ENCODE peak calls at places on chromosomes 12 and 14, in six cellular contexts. I is brain microvascular endothelial cell, S is PC-9, L is body of pancreas, B is fibroblast of lung, Q is lung. H is an unnamed sample. For H3K27me3, the result is how much of the 10 kb centered on the place peaks cover.

GRCh38 chr14:102898776-102899515 is 23.5 kb upstream of the AMN start:
- DNase-seq in Q (no peak), I (no peak), B (no peak), S (no peak), L (no peak), H (no peak)

GRCh38 chr14:94681300-94682060 is 69.3 kb downstream of the SERPINA3 start:
- DNase-seq in Q (no peak), L (peak), S (no peak), B (peak), I (peak), H (no peak)

GRCh38 chr12:23464241-23464812 is 485.1 kb downstream of the SOX5 start:
- DNase-seq in I (no peak), Q (no peak), L (no peak), B (no peak), S (no peak), H (no peak)

GRCh38 chr12:54701940-54702592 is 53.9 kb upstream of the DCD start:
- DNase-seq in B (peak), Q (no peak), L (no peak), I (peak), S (no peak), H (no peak)

GRCh38 chr12:89493650-89494302 is 30.8 kb downstream of the GALNT4 start:
- DNase-seq in I (no peak), B (no peak), Q (no peak), L (no peak), S (no peak), H (no peak)

GRCh38 chr14:59046746-59047145 is 141.7 kb upstream of the DAAM1 start:
- DNase-seq in I (no peak), B (peak), S (no peak), Q (no peak), L (no peak), H (peak)

GRCh38 chr12:90203556-90203955 is 494.9 kb upstream of the ATP2B1 start:
- DNase-seq in L (no peak), B (no peak), S (no peak), Q (no peak), I (no peak), H (no peak)

GRCh38 chr14:39217214-39217879 is 16.4 kb upstream of the MIA2 start:
- DNase-seq in B (no peak), I (no peak), Q (no peak), S (no peak), L (no peak), H (no peak)

GRCh38 chr14:70023871-70024270 is 144.7 kb downstream of the SMOC1 start:
- DNase-seq in I (no peak), L (no peak), Q (no peak), S (no peak), B (no peak), H (no peak)

GRCh38 chr14:80381964-80382363 is 170.7 kb upstream of the DIO2 start:
- DNase-seq in B (no peak), I (no peak), L (no peak), Q (no peak), S (no peak), H (no peak)

GRCh38 chr12:65168606-65169310 is 625 bp upstream of the LEMD3 start:
- DNase-seq in I (no peak), L (no peak), B (no peak), S (no peak), Q (no peak), H (no peak)

GRCh38 chr14:70879448-70879847 is 27.8 kb upstream of the PCNX1 start:
- DNase-seq in L (no peak), S (no peak), Q (no peak), B (no peak), I (no peak), H (no peak)

GRCh38 chr12:57384512-57384911 is 46.3 kb downstream of the R3HDM2 start:
- DNase-seq in I (no peak), B (no peak), Q (no peak), L (no peak), S (no peak), H (no peak)

GRCh38 chr12:42704810-42705401 is 115.4 kb upstream of the PRICKLE1 start:
- DNase-seq in I (no peak), B (no peak), Q (no peak), L (no peak), S (no peak), H (no peak)

GRCh38 chr12:123119808-123120207 is 31.1 kb downstream of the PITPNM2 start:
- DNase-seq in Q (no peak), I (no peak), L (no peak), B (no peak), S (no peak), H (no peak)

GRCh38 chr14:76951149-76951548 is 77.4 kb downstream of the IRF2BPL start:
- DNase-seq in L (no peak), S (no peak), Q (no peak), B (peak), I (no peak), H (no peak)

GRCh38 chr12:40693503-40693863 is 1.2 kb downstream of the CNTN1 start:
- DNase-seq in L (peak), I (no peak), S (no peak), B (no peak), Q (peak), H (no peak)

GRCh38 chr12:104976703-104977102 is 9.4 kb upstream of the NOPCHAP1 start:
- DNase-seq in I (no peak), S (no peak), L (no peak), B (no peak), Q (no peak), H (no peak)

GRCh38 chr14:86787782-86788181 is 1205.2 kb downstream of the GALC start:
- DNase-seq in Q (no peak), S (no peak), L (no peak), B (peak), I (no peak), H (peak)

GRCh38 chr12:68223067-68223747 is 2.4 kb downstream of the IL26 start:
- DNase-seq in Q (peak), S (peak), L (peak), I (peak), B (peak), H (peak)

GRCh38 chr14:35534130-35534883 is at the start of gene INSM2:
- DNase-seq in B (no peak), Q (no peak), L (peak), I (no peak), S (no peak), H (no peak)

DNA sequence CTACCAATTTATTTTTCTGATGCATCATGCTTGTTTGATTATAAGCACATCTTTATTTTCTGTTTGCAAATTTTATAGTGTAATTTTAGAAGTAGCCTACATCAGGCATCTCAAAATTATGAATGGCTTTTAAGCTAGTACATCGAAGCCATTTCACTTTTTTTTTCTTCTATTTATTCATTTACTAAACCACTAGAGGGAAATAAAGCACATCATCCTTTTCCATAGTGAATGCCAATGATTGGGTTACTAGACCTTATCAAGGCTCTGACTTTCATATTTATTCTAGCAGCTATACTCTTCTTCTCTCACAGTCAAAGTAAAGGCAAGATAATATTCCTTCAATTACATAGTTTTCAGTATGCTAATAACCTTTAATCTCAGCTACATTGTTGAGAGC is 736.4 kb upstream of the LRFN5 start:
- DNase-seq in B (no peak), L (no peak), I (no peak), S (no peak), Q (no peak), H (no peak)
- TF ChIP-seq CTCF in B (no peak), L (no peak), I (no peak), S (no peak), Q (no peak), H (no peak)

GRCh38 chr12:112711026-112711425 is 80.5 kb upstream of the RPH3A start:
- DNase-seq in Q (no peak), L (no peak), B (no peak), S (no peak), I (no peak), H (no peak)
- H3K4me3 ChIP-seq in Q (no peak), L (no peak), B (no peak), S (no peak), I (no peak), H (no peak)

GRCh38 chr14:23941669-23942068 is 11.9 kb upstream of the DHRS4 start:
- DNase-seq in B (no peak), L (no peak), S (no peak), I (no peak), Q (no peak), H (no peak)

GRCh38 chr14:23941230-23941629 is 12.3 kb upstream of the DHRS4 start:
- DNase-seq in L (no peak), Q (no peak), S (no peak), I (no peak), B (no peak), H (no peak)

GRCh38 chr14:23938823-23939222 is 14.7 kb upstream of the DHRS4 start:
- DNase-seq in S (no peak), I (no peak), Q (no peak), L (no peak), B (no peak), H (no peak)

GRCh38 chr14:23939607-23940326 is 13.8 kb upstream of the DHRS4 start:
- DNase-seq in Q (no peak), B (no peak), L (no peak), S (no peak), I (no peak), H (no peak)

DNA sequence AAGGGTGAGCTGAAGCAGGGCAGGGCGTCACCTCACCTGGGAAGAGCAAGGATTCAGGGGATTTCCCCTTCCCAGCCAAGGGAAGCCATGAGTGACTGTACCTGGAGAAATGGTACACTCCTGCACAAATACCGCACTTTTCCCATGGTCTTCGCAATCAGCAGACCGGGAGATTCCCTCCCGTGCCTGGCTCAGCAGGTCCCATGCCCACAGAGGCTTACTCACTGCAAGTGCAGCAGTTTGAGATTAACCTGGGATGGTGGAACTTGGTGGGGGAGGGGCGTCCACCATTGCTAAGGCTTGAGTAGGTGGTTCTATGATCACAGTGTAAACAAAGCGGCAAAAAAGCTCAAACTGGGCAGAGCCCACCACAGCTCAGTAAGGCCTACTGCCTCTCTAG is 11.0 kb upstream of the DHRS4 start:
- DNase-seq in B (no peak), I (no peak), L (peak), S (no peak), Q (no peak), H (peak)
- H3K27me3 ChIP-seq in B (under half), I (under half), L (under half), S (under half), Q (under half), H (under half)

GRCh38 chr12:45215419-45216296 is at the start of gene ANO6:
- DNase-seq in B (peak), Q (peak), S (peak), I (peak), L (peak), H (no peak)
- TF ChIP-seq CTCF in B (peak), Q (peak), S (peak), I (peak), L (no peak), H (peak)